ENCODE peak calls at places on chromosomes 12 and 14, in eight cellular contexts. Q is PC-3, F is HCT116, X is MM.1S, K is neural progenitor cell, J is hepatocyte, W is OCI-LY7, A is GM23248. M is an unnamed sample.

GRCh38 chr14:61280092-61280525 is 1.0 kb downstream of the TMEM30B start:
- DNase-seq in Q (peak), F (no peak), K (no peak), A (no peak), J (no peak), W (no peak), X (no peak), M (peak)

GRCh38 chr12:27523305-27523641 is 733 bp upstream of the PPFIBP1 start:
- DNase-seq in F (no peak), W (no peak), K (peak), A (no peak), Q (peak), X (peak), J (no peak), M (peak)

GRCh38 chr12:124750787-124751471 is 112.7 kb downstream of the SCARB1 start:
- DNase-seq in F (no peak), J (no peak), W (peak), A (no peak), K (peak), X (no peak), Q (no peak), M (peak)

GRCh38 chr12:113959096-113959495 is 7.0 kb downstream of the RBM19 start:
- DNase-seq in F (no peak), K (no peak), J (no peak), X (no peak), Q (no peak), W (no peak), A (no peak), M (no peak)

GRCh38 chr14:21525995-21526671 is at the start of gene SALL2:
- DNase-seq in A (peak), W (peak), X (no peak), Q (peak), K (peak), F (no peak), J (peak), M (peak)

GRCh38 chr12:94172973-94173372 is 24.6 kb downstream of the PLXNC1 start:
- DNase-seq in A (peak), X (peak), K (no peak), F (no peak), Q (peak), J (peak), W (no peak), M (no peak)

GRCh38 chr12:75162845-75163244 is 46.8 kb downstream of the KCNC2 start:
- DNase-seq in W (no peak), K (no peak), J (no peak), A (no peak), F (no peak), X (no peak), Q (no peak), M (no peak)

GRCh38 chr12:92070864-92071445 is 74.7 kb downstream of the BTG1 start:
- DNase-seq in F (no peak), J (peak), W (no peak), Q (no peak), K (no peak), X (no peak), A (no peak), M (no peak)

GRCh38 chr14:30796707-30797106 is 77.7 kb upstream of the COCH start:
- DNase-seq in A (no peak), J (no peak), Q (no peak), K (no peak), F (no peak), W (no peak), X (no peak), M (no peak)

GRCh38 chr12:8644345-8645248 is 18.0 kb downstream of the MFAP5 start:
- DNase-seq in F (no peak), A (peak), K (no peak), J (no peak), W (peak), X (peak), Q (no peak), M (no peak)

GRCh38 chr12:52162971-52163370 is 28.8 kb downstream of the KRT80 start:
- DNase-seq in A (no peak), F (no peak), J (no peak), Q (no peak), K (peak), X (no peak), W (no peak), M (no peak)
- TF ChIP-seq EZH2phosphoT487 in A (no peak), F (no peak), J (no peak), Q (no peak), K (no peak), X (no peak), W (no peak), M (no peak)

DNA sequence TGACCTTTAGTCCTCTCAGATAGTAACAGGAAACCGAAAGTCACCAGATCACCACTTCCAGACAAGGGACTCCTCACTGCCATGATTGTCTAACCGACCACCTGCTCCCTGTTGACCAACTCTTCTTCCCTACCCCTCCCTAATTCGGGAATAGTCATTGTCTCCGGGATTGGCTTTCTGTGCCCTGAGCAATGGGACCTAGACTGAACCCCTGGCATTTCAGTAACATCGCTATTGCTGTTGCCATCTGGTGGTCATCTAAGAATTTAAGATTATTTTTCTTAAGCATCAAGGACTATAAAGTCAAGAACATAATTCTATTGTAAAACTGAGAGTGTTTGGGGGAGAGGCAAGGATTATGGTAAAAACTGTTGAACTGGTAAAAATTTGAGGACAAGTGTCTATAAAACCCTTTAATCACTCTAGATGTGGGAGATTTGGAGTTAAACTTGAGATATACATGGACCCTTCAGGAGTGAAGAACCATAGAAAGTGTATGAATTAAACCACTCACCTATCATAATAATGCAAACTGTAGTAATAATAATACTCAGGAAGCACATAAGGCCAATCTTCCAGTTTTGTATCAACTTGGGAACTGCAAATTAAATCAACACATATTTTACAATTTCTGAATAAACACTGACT is 6.3 kb downstream of the CLEC2A start:
- DNase-seq in X (peak), A (peak), J (peak), Q (peak), K (peak), F (peak), W (peak), M (peak)
- TF ChIP-seq EZH2phosphoT487 in X (no peak), A (no peak), J (no peak), Q (no peak), K (no peak), F (no peak), W (no peak), M (no peak)

DNA sequence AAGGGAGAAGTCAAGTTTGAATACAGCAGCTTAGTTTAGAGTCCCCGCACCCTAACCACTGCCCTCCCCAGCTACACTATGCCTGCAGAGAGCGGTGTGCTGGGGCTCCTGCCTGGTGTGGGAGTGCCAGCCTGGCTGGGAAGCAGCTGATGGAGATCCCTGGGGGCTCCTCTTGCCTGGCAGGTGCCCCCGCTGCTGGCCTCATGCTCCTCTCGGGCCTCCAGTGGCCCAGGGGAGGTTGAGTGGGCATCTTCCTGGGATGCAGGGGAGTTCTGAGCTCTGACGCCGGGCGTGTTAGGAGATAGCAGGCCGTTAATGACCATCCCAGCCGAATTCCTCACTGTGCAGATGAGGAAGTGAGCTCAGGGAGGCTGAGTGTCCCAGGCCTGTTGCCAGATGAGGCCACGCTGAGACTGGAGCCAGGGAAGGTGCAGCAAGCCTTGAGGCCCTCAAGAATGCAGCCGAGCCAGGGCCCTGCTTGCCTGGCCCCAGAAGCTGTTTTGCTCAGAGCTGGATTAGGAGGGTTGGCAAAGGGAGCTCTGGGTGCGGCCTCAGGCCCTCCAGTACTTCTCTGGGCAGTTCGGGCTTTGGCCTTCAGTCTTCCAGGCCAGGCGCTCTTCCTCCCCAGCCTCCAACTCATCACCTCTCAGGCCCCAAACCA is 6.7 kb upstream of the CYP46A1 start:
- DNase-seq in W (no peak), X (no peak), K (no peak), Q (no peak), F (no peak), A (peak), J (peak), M (no peak)
- TF ChIP-seq EZH2phosphoT487 in W (no peak), X (no peak), K (no peak), Q (no peak), F (no peak), A (no peak), J (no peak), M (no peak)

GRCh38 chr14:64801800-64802199 is 77.9 kb downstream of the SPTB start:
- DNase-seq in X (no peak), A (peak), F (no peak), W (no peak), J (no peak), Q (peak), K (peak), M (peak)
- TF ChIP-seq EZH2phosphoT487 in X (no peak), A (no peak), F (no peak), W (no peak), J (no peak), Q (no peak), K (no peak), M (no peak)

M was measured in SK-N-SH.